ENCODE peak calls at places on chromosomes 1 and 21, in five cellular contexts. H is right atrium auricular region, O is fibroblast of gingiva, Z is T-cell, B is psoas muscle. S is an unnamed sample.
A peak's percentile ranks its signal among the peaks of the same experiment; 100 is the strongest.

GRCh38 chr1:89939059-89939570 is 55.8 kb upstream of the ZNF326 start:
- DNase-seq in H (no peak), O (no peak), Z (no peak), B (no peak), S (no peak)

GRCh38 chr1:199580280-199580679 is 447.2 kb upstream of the NR5A2 start:
- DNase-seq in H (no peak), O (no peak), Z (no peak), B (no peak), S (no peak)

GRCh38 chr1:106700151-106700550 is 356.3 kb upstream of the PRMT6 start:
- DNase-seq in H (no peak), O (peak; percentile 93), Z (no peak), B (no peak), S (no peak)

GRCh38 chr1:245262876-245263625 is 108.3 kb downstream of the KIF26B start:
- DNase-seq in H (peak; percentile 42), O (no peak), Z (no peak), B (no peak), S (no peak)

GRCh38 chr1:19385869-19386591 is 73.9 kb downstream of the SLC66A1 start:
- DNase-seq in H (peak; percentile 84), O (peak; percentile 47), Z (no peak), B (peak; percentile 46), S (no peak)

GRCh38 chr1:6603424-6603850 is 768 bp upstream of the KLHL21 start:
- DNase-seq in H (peak; percentile 86), O (no peak), Z (peak; percentile 72), B (peak; percentile 76), S (no peak)

GRCh38 chr1:159835366-159835765 is 8.7 kb downstream of the SLAMF8 start:
- DNase-seq in H (no peak), O (no peak), Z (no peak), B (no peak), S (no peak)

GRCh38 chr1:201468844-201469644 is at the start of gene PHLDA3:
- DNase-seq in H (peak; percentile 88), O (peak; percentile 93), Z (no peak), B (peak; percentile 94), S (peak; percentile 79)

GRCh38 chr1:163337631-163338030 is 15.9 kb downstream of the NUF2 start:
- DNase-seq in H (no peak), O (no peak), Z (no peak), B (no peak), S (no peak)

GRCh38 chr1:156123356-156124196 is 9.1 kb downstream of the LMNA start:
- DNase-seq in H (peak; percentile 100), O (peak; percentile 97), Z (peak; percentile 48), B (peak; percentile 97), S (no peak)

GRCh38 chr1:44030606-44031050 is 634 bp downstream of the SLC6A9 start:
- DNase-seq in H (no peak), O (peak; percentile 24), Z (no peak), B (peak; percentile 31), S (no peak)

GRCh38 chr1:28392027-28392652 is 22.6 kb downstream of the PHACTR4 start:
- DNase-seq in H (no peak), O (peak; percentile 92), Z (no peak), B (no peak), S (no peak)

GRCh38 chr21:34761758-34762330 is 93.0 kb downstream of the CLIC6 start:
- DNase-seq in H (no peak), O (no peak), Z (no peak), B (no peak), S (no peak)

GRCh38 chr21:42263591-42264131 is 44.7 kb downstream of the ABCG1 start:
- DNase-seq in H (peak; percentile 79), O (no peak), Z (no peak), B (peak; percentile 56), S (no peak)

GRCh38 chr1:53135735-53136114 is 6.7 kb downstream of the SLC1A7 start:
- DNase-seq in H (no peak), O (peak; percentile 56), Z (peak; percentile 27), B (no peak), S (no peak)

GRCh38 chr1:48688102-48688760 is 88.5 kb downstream of the BEND5 start:
- DNase-seq in H (no peak), O (no peak), Z (no peak), B (no peak), S (no peak)

GRCh38 chr1:230262867-230263572 is 163.1 kb downstream of the PGBD5 start:
- DNase-seq in H (no peak), O (no peak), Z (no peak), B (no peak), S (no peak)

GRCh38 chr21:43951911-43952703 is 60.0 kb upstream of the TRAPPC10 start:
- DNase-seq in H (no peak), O (no peak), Z (no peak), B (peak; percentile 3), S (no peak)

GRCh38 chr1:230104395-230105244 is 37.6 kb downstream of the GALNT2 start:
- DNase-seq in H (peak; percentile 99), O (peak; percentile 99), Z (peak; percentile 34), B (peak; percentile 99), S (peak; percentile 41)